ENCODE peak calls at places on chromosomes 6 and 20, in four cellular contexts. Q is right cardiac atrium, C is ovary, H is midbrain. D is an unnamed sample.

GRCh38 chr6:65182681-65183080 is 524.3 kb downstream of the EYS start:
- DNase-seq in Q (no peak), C (peak; percentile 3), H (no peak), D (peak; percentile 30)

GRCh38 chr20:60228255-60228654 is 270.0 kb downstream of the CDH26 start:
- DNase-seq in Q (no peak), C (no peak), H (peak; percentile 14), D (no peak)

GRCh38 chr6:7680393-7681075 is 45.4 kb upstream of the BMP6 start:
- DNase-seq in Q (no peak), C (no peak), H (no peak), D (no peak)

GRCh38 chr6:44742828-44743372 is 355.4 kb downstream of the CDC5L start:
- DNase-seq in Q (no peak), C (no peak), H (no peak), D (no peak)

GRCh38 chr6:6851059-6851658 is 256.6 kb upstream of the RREB1 start:
- DNase-seq in Q (peak; percentile 32), C (peak; percentile 47), H (peak; percentile 43), D (peak; percentile 96)

GRCh38 chr6:18021166-18021850 is 33.9 kb upstream of the KIF13A start:
- DNase-seq in Q (no peak), C (no peak), H (no peak), D (no peak)

GRCh38 chr6:144036064-144036873 is 28.2 kb upstream of the PLAGL1 start:
- DNase-seq in Q (no peak), C (no peak), H (peak; percentile 32), D (no peak)

GRCh38 chr6:53441761-53442160 is 93.0 kb upstream of the ELOVL5 start:
- DNase-seq in Q (no peak), C (no peak), H (no peak), D (peak; percentile 57)

GRCh38 chr6:164098857-164099534 is 684.5 kb downstream of the QKI start:
- DNase-seq in Q (peak; percentile 69), C (no peak), H (no peak), D (no peak)

GRCh38 chr6:55528624-55529023 is 50.4 kb downstream of the HMGCLL1 start:
- DNase-seq in Q (no peak), C (no peak), H (no peak), D (no peak)

GRCh38 chr6:122829456-122829855 is 40.4 kb downstream of the SMPDL3A start:
- DNase-seq in Q (no peak), C (no peak), H (no peak), D (no peak)

GRCh38 chr20:63373996-63374395 is 12.8 kb upstream of the CHRNA4 start:
- DNase-seq in Q (no peak), C (no peak), H (no peak), D (no peak)

GRCh38 chr6:106804238-106805016 is 170.1 kb downstream of the CD24 start:
- DNase-seq in Q (no peak), C (no peak), H (no peak), D (no peak)

GRCh38 chr6:127117979-127118504 is 429 bp upstream of the RSPO3 start:
- DNase-seq in Q (peak; percentile 15), C (peak; percentile 9), H (no peak), D (no peak)

GRCh38 chr6:132853059-132853458 is 38.7 kb downstream of the RPS12 start:
- DNase-seq in Q (no peak), C (no peak), H (no peak), D (no peak)

GRCh38 chr6:137923866-137924616 is 57.0 kb downstream of the TNFAIP3 start:
- DNase-seq in Q (no peak), C (no peak), H (no peak), D (no peak)

GRCh38 chr6:14467591-14467990 is 350.0 kb downstream of the CD83 start:
- DNase-seq in Q (no peak), C (no peak), H (no peak), D (no peak)

GRCh38 chr6:81475646-81476045 is 276.8 kb downstream of the TENT5A start:
- DNase-seq in Q (no peak), C (no peak), H (no peak), D (no peak)

GRCh38 chr6:127342296-127342945 is 988 bp downstream of the ECHDC1 start:
- DNase-seq in Q (no peak), C (no peak), H (no peak), D (no peak)

GRCh38 chr20:51811040-51811351 is 8.7 kb upstream of the SALL4 start:
- DNase-seq in Q (no peak), C (no peak), H (no peak), D (peak; percentile 57)

GRCh38 chr6:38722037-38722436 is 6.9 kb downstream of the DNAH8 start:
- DNase-seq in Q (no peak), C (no peak), H (no peak), D (no peak)

GRCh38 chr6:136526196-136526930 is 23.9 kb downstream of the MAP7 start:
- DNase-seq in Q (peak; percentile 51), C (peak; percentile 49), H (peak; percentile 84), D (no peak)

GRCh38 chr6:37626915-37627314 is 70.8 kb downstream of the MDGA1 start:
- DNase-seq in Q (no peak), C (no peak), H (no peak), D (no peak)

GRCh38 chr6:12414096-12414675 is 124.0 kb downstream of the EDN1 start:
- DNase-seq in Q (no peak), C (no peak), H (no peak), D (no peak)

GRCh38 chr6:13813011-13813410 is 1.3 kb downstream of the MCUR1 start:
- DNase-seq in Q (no peak), C (no peak), H (no peak), D (no peak)

GRCh38 chr6:46796842-46797241 is 3.7 kb downstream of the MEP1A start:
- DNase-seq in Q (no peak), C (no peak), H (no peak), D (no peak)

GRCh38 chr6:85449818-85450577 is at the start of gene NT5E:
- DNase-seq in Q (peak; percentile 88), C (peak; percentile 83), H (peak; percentile 69), D (no peak)

GRCh38 chr6:161498359-161498758 is 224.5 kb upstream of the AGPAT4 start:
- DNase-seq in Q (no peak), C (no peak), H (no peak), D (no peak)

GRCh38 chr6:117548797-117549301 is 53.5 kb downstream of the GOPC start:
- DNase-seq in Q (no peak), C (no peak), H (no peak), D (peak; percentile 63)

GRCh38 chr6:43890197-43891062 is 120.4 kb downstream of the VEGFA start:
- DNase-seq in Q (no peak), C (no peak), H (no peak), D (no peak)

GRCh38 chr6:56962451-56962850 is 7.5 kb downstream of the BEND6 start:
- DNase-seq in Q (no peak), C (no peak), H (no peak), D (no peak)

GRCh38 chr6:144477396-144477795 is 192.3 kb downstream of the UTRN start:
- DNase-seq in Q (no peak), C (no peak), H (no peak), D (no peak)

GRCh38 chr6:45483501-45483900 is 105.8 kb upstream of the SUPT3H start:
- DNase-seq in Q (no peak), C (no peak), H (no peak), D (no peak)

GRCh38 chr6:143061597-143062385 is 1.1 kb downstream of the AIG1 start:
- DNase-seq in Q (no peak), C (no peak), H (peak; percentile 19), D (no peak)

GRCh38 chr20:41116282-41116960 is 20.9 kb upstream of the PLCG1 start:
- DNase-seq in Q (no peak), C (no peak), H (no peak), D (no peak)

GRCh38 chr6:40888456-40888990 is 150.5 kb downstream of the UNC5CL start:
- DNase-seq in Q (no peak), C (no peak), H (no peak), D (no peak)